ENCODE peak calls at places on chromosome 12, in five cellular contexts. M is lower lobe of right lung; W is CD4-positive, alpha-beta memory T cell; K is WERI-Rb-1; F is spleen. T is an unnamed sample. For H3K27me3 and H3K9me3, the result is how much of the 10 kb centered on the place peaks cover.

GRCh38 chr12:13154851-13155250 is 41.7 kb upstream of the EMP1 start:
- DNase-seq in M (no peak), F (no peak), K (no peak), W (no peak), T (no peak)

GRCh38 chr12:15584366-15585041 is 204.7 kb downstream of the EPS8 start:
- DNase-seq in W (peak), M (no peak), F (no peak), K (peak), T (no peak)

GRCh38 chr12:49646331-49646830 is 23.0 kb downstream of the PRPF40B start:
- DNase-seq in M (no peak), F (peak), K (no peak), W (no peak), T (no peak)

GRCh38 chr12:10358969-10359368 is 30.9 kb downstream of the KLRK1 start:
- DNase-seq in W (no peak), K (no peak), M (no peak), F (no peak), T (no peak)

GRCh38 chr12:69579029-69579428 is 6.2 kb upstream of the CCT2 start:
- DNase-seq in W (no peak), K (no peak), F (no peak), M (no peak), T (no peak)

GRCh38 chr12:122641976-122642375 is 61.2 kb downstream of the HCAR2 start:
- DNase-seq in F (no peak), K (no peak), W (no peak), M (no peak), T (no peak)

GRCh38 chr12:14373202-14373601 is 7.7 kb downstream of the ATF7IP start:
- DNase-seq in F (no peak), K (no peak), M (no peak), W (no peak), T (no peak)

GRCh38 chr12:12628013-12628412 is 16.3 kb downstream of the CREBL2 start:
- DNase-seq in F (no peak), K (no peak), W (no peak), M (no peak), T (no peak)

GRCh38 chr12:84891106-84891838 is 21.3 kb downstream of the SLC6A15 start:
- DNase-seq in K (no peak), F (no peak), W (no peak), M (no peak), T (no peak)

GRCh38 chr12:29552324-29552927 is 54.9 kb upstream of the OVCH1 start:
- DNase-seq in K (peak), W (peak), M (peak), F (peak), T (no peak)

GRCh38 chr12:6335451-6336078 is 6.3 kb downstream of the TNFRSF1A start:
- DNase-seq in F (peak), K (peak), W (peak), M (peak), T (no peak)

GRCh38 chr12:110079477-110080400 is 31.4 kb upstream of the C12orf76 start:
- DNase-seq in F (peak), M (peak), W (peak), K (no peak), T (no peak)

GRCh38 chr12:124814741-124815613 is 48.7 kb downstream of the SCARB1 start:
- DNase-seq in K (no peak), W (no peak), F (no peak), M (peak), T (no peak)

GRCh38 chr12:647713-648085 is 15.5 kb downstream of the NINJ2 start:
- DNase-seq in F (peak), W (no peak), M (no peak), K (no peak), T (no peak)

GRCh38 chr12:132429122-132429931 is 60.6 kb upstream of the FBRSL1 start:
- DNase-seq in M (no peak), F (no peak), W (no peak), K (peak), T (no peak)

GRCh38 chr12:51392556-51393237 is 1.5 kb upstream of the GALNT6 start:
- DNase-seq in M (no peak), W (no peak), F (no peak), K (peak), T (no peak)

GRCh38 chr12:68479832-68480291 is 130.8 kb upstream of the RAP1B start:
- DNase-seq in W (no peak), K (no peak), M (no peak), F (no peak), T (no peak)

GRCh38 chr12:109670647-109671046 is 43.0 kb upstream of the FAM222A start:
- DNase-seq in W (no peak), F (peak), K (no peak), M (no peak), T (no peak)

GRCh38 chr12:80056232-80056631 is 43.1 kb upstream of the OTOGL start:
- DNase-seq in M (no peak), K (no peak), F (no peak), W (no peak), T (no peak)

GRCh38 chr12:45878630-45879255 is 111.6 kb downstream of the SCAF11 start:
- DNase-seq in K (no peak), W (peak), F (no peak), M (no peak), T (no peak)

GRCh38 chr12:118102070-118102469 is 1.7 kb downstream of the VSIG10 start:
- DNase-seq in F (no peak), W (no peak), K (no peak), M (no peak), T (no peak)

GRCh38 chr12:121214855-121215745 is 5.2 kb downstream of the P2RX4 start:
- DNase-seq in F (peak), M (no peak), W (no peak), K (no peak), T (no peak)

GRCh38 chr12:115440438-115440837 is 756.5 kb upstream of the TBX3 start:
- DNase-seq in K (no peak), W (no peak), F (no peak), M (no peak), T (no peak)

GRCh38 chr12:112826011-112826410 is 34.5 kb downstream of the RPH3A start:
- DNase-seq in W (no peak), F (no peak), M (no peak), K (no peak), T (no peak)

GRCh38 chr12:84046869-84047268 is 865.7 kb downstream of the SLC6A15 start:
- DNase-seq in M (no peak), F (no peak), K (no peak), W (no peak), T (no peak)

GRCh38 chr12:76387614-76388013 is 39.4 kb upstream of the BBS10 start:
- DNase-seq in M (no peak), W (no peak), K (no peak), F (no peak), T (no peak)

GRCh38 chr12:111363578-111363977 is 5.3 kb downstream of the PHETA1 start:
- DNase-seq in K (no peak), F (no peak), W (no peak), M (no peak), T (no peak)

GRCh38 chr12:15208140-15208539 is 13.1 kb downstream of the RERG start:
- DNase-seq in F (no peak), K (no peak), M (no peak), W (no peak), T (no peak)

GRCh38 chr12:130195369-130195768 is 33.1 kb downstream of the FZD10 start:
- DNase-seq in F (no peak), W (no peak), K (no peak), M (no peak), T (no peak)

GRCh38 chr12:100573499-100574261 is at the start of gene GAS2L3:
- DNase-seq in M (peak), W (peak), F (peak), K (peak), T (no peak)

GRCh38 chr12:56522486-56523193 is 1.0 kb downstream of the RBMS2 start:
- DNase-seq in K (no peak), M (no peak), W (no peak), F (no peak), T (no peak)

GRCh38 chr12:38772427-38772826 is 133.0 kb downstream of the CPNE8 start:
- DNase-seq in K (no peak), W (no peak), F (no peak), M (no peak), T (no peak)

GRCh38 chr12:53755451-53756290 is 3.9 kb upstream of the CISTR start:
- DNase-seq in F (no peak), K (peak), W (no peak), M (no peak), T (no peak)
- H3K27me3 ChIP-seq in F (half or more), K (under half), W (under half), M (under half), T (under half)

GRCh38 chr12:2396448-2396871 is 343.7 kb downstream of the CACNA1C start:
- DNase-seq in M (peak), K (no peak), W (no peak), F (no peak), T (no peak)
- H3K27ac ChIP-seq in M (peak), K (no peak), W (no peak), F (peak), T (peak)

DNA sequence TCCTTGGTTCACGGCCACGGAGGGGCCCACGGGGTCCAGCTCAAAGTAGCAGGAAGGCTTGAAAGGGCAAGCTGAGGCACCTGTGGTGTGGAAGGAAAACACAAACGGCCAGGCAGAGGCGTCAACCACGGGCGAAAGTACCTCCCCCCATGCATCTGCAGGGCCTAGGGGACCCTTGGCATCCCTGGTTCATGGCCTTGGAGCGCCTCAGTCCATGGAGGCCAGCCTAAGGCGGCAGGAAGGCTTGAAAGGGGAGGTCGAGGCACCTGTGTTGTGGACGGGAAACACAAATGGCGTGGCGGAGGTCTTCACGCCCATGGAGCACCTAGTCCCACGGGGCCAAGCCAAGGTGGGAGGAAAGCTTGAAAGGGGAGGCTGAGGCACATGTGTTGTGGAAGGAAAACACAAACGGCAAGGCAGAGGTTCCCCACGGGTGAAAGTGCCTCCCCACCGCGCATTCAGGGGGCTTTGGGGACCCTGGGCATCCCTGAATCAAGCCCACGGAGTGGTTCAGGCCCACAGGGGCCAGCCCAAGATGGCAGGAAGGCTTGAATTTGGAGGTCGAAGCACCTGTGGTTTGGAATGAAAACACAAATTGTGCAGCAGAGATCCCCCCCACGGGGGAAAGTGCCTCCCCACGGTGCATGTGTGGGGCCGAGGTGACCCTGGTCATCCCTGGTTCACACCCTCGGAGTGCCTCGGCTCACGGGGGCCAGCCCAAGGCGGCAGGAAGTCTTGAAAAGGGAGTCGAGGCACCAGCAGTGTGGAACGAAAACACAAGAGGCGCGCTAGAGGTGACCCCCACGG is 380.8 kb downstream of the ALG10 start:
- DNase-seq in K (peak), F (peak), M (peak), W (no peak), T (peak)
- H3K9me3 ChIP-seq in K (under half), F (half or more), M (under half), W (under half), T (under half)

DNA sequence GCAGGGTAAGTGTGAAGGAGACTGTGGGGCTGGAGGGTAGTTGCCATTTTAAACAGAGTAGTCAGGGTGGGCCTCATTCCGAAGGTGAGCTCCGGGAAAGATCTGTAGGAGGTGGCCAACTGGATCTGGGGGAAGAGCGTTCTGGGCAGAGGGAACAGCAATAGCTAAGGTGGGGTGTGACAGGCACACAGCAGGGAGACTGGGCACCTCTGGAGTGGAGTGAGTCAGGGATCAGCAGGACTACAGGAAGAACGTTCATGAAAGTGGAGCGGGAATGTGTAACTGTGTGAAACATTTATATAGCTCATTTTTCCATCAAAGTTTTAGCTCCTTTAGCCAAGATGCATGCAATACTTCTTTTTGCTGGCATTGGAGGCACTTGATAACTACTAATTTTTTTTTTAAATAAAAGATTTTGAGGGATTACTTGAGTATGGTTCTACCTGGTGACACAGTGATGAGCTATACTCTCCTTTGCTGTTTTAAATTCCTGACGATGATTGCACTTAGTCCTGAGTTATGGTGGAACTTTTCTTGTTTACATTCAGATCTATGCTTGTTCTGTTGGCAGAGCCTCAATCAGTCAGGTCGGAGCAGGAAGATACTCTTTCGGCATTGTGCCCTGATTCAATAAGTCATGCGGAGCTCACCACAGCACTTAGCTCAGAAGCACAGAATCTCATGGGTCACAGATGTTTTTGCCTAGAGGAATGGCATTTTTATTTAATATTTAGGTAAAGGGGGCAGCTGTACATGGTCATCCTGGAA is 106.4 kb downstream of the WIF1 start:
- DNase-seq in W (no peak), M (no peak), F (no peak), K (no peak), T (no peak)
- H3K27me3 ChIP-seq in W (under half), M (under half), F (under half), K (under half), T (under half)